ENCODE peak calls at places on chromosomes 6 and 20, in eight cellular contexts. V, O, C, M, K, D, U and Y are unnamed samples.
A peak's percentile ranks its signal among the peaks of the same experiment; 100 is the strongest.

GRCh38 chr20:20441259-20441658 is 73.4 kb downstream of the INSM1 start:
- DNase-seq in V (no peak), O (no peak), C (no peak), M (no peak), K (no peak), D (no peak), U (no peak), Y (peak; percentile 29)

GRCh38 chr6:102619585-102619984 is 1226.1 kb downstream of the GRIK2 start:
- DNase-seq in V (no peak), O (no peak), C (peak; percentile 11), M (no peak), K (peak; percentile 17), D (no peak), U (peak; percentile 33), Y (no peak)

GRCh38 chr6:4940416-4940815 is 63.4 kb downstream of the RPP40 start:
- DNase-seq in V (no peak), O (no peak), C (no peak), M (no peak), K (no peak), D (no peak), U (no peak), Y (no peak)

GRCh38 chr20:46994341-46994740 is 99.7 kb downstream of the EYA2 start:
- DNase-seq in V (no peak), O (no peak), C (no peak), M (no peak), K (no peak), D (no peak), U (no peak), Y (no peak)

GRCh38 chr6:18861182-18861581 is 474.0 kb downstream of the RNF144B start:
- DNase-seq in V (no peak), O (no peak), C (no peak), M (no peak), K (no peak), D (no peak), U (no peak), Y (no peak)

GRCh38 chr6:137813308-137813707 is 53.8 kb upstream of the TNFAIP3 start:
- DNase-seq in V (no peak), O (no peak), C (no peak), M (no peak), K (no peak), D (no peak), U (no peak), Y (no peak)

GRCh38 chr6:21668794-21669193 is 75.2 kb downstream of the SOX4 start:
- DNase-seq in V (no peak), O (no peak), C (no peak), M (no peak), K (no peak), D (no peak), U (peak; percentile 13), Y (no peak)

GRCh38 chr6:109653264-109653663 is 37.7 kb downstream of the AK9 start:
- DNase-seq in V (no peak), O (no peak), C (no peak), M (no peak), K (no peak), D (no peak), U (no peak), Y (no peak)

GRCh38 chr6:165689699-165690098 is 26.7 kb upstream of the PDE10A start:
- DNase-seq in V (no peak), O (no peak), C (no peak), M (no peak), K (no peak), D (no peak), U (no peak), Y (no peak)

GRCh38 chr6:56581561-56581960 is 61.1 kb downstream of the DST start:
- DNase-seq in V (no peak), O (peak; percentile 10), C (no peak), M (no peak), K (no peak), D (no peak), U (no peak), Y (no peak)